ENCODE peak calls at places on chromosomes 3 and 15, in eight cellular contexts. W, I, M, R, K, S, V and H are unnamed samples.

GRCh38 chr3:153052096-153052460 is 109.9 kb upstream of the RAP2B start:
- DNase-seq in W (no peak), I (no peak), M (peak), R (peak), K (peak), S (peak), V (peak), H (peak)

GRCh38 chr3:128270559-128271492 is 117.5 kb downstream of the EEFSEC start:
- DNase-seq in W (no peak), I (no peak), M (no peak), R (no peak), K (no peak), S (no peak), V (no peak), H (no peak)

GRCh38 chr3:108251256-108251655 is 29.0 kb upstream of the IFT57 start:
- DNase-seq in W (no peak), I (no peak), M (no peak), R (no peak), K (no peak), S (no peak), V (no peak), H (no peak)

GRCh38 chr3:81466161-81466560 is 295.3 kb downstream of the GBE1 start:
- DNase-seq in W (no peak), I (no peak), M (no peak), R (no peak), K (no peak), S (no peak), V (no peak), H (no peak)

GRCh38 chr3:193347507-193348501 is 30.7 kb downstream of the ATP13A5 start:
- DNase-seq in W (no peak), I (no peak), M (no peak), R (no peak), K (no peak), S (no peak), V (no peak), H (no peak)

GRCh38 chr3:30658328-30659052 is 52.1 kb downstream of the TGFBR2 start:
- DNase-seq in W (no peak), I (peak), M (peak), R (no peak), K (peak), S (no peak), V (peak), H (peak)

GRCh38 chr15:66761723-66762595 is 59.9 kb downstream of the SMAD6 start:
- DNase-seq in W (no peak), I (no peak), M (peak), R (peak), K (peak), S (no peak), V (no peak), H (peak)

GRCh38 chr3:17771177-17772048 is 29.0 kb upstream of the TBC1D5 start:
- DNase-seq in W (no peak), I (no peak), M (no peak), R (no peak), K (no peak), S (no peak), V (no peak), H (no peak)

GRCh38 chr3:129518048-129518570 is 10.3 kb upstream of the RHO start:
- DNase-seq in W (no peak), I (no peak), M (no peak), R (no peak), K (no peak), S (no peak), V (no peak), H (no peak)

GRCh38 chr3:20142517-20142916 is 43.5 kb downstream of the SGO1 start:
- DNase-seq in W (no peak), I (no peak), M (no peak), R (no peak), K (no peak), S (no peak), V (no peak), H (no peak)

GRCh38 chr3:49802719-49803463 is at the start of gene INKA1:
- DNase-seq in W (peak), I (peak), M (peak), R (peak), K (peak), S (no peak), V (peak), H (peak)

GRCh38 chr3:183013074-183013473 is 32.7 kb upstream of the DCUN1D1 start:
- DNase-seq in W (no peak), I (no peak), M (no peak), R (no peak), K (no peak), S (no peak), V (no peak), H (no peak)

GRCh38 chr3:158097571-158098553 is 8.4 kb downstream of the SHOX2 start:
- DNase-seq in W (no peak), I (peak), M (no peak), R (no peak), K (peak), S (no peak), V (no peak), H (no peak)

GRCh38 chr3:100465871-100466777 is 26.3 kb upstream of the TMEM45A start:
- DNase-seq in W (no peak), I (peak), M (no peak), R (no peak), K (no peak), S (no peak), V (no peak), H (no peak)

GRCh38 chr3:192022412-192022811 is 561.4 kb downstream of the PYDC2 start:
- DNase-seq in W (no peak), I (no peak), M (peak), R (no peak), K (peak), S (no peak), V (no peak), H (peak)

GRCh38 chr15:78149805-78150751 is 916 bp downstream of the IDH3A start:
- DNase-seq in W (no peak), I (no peak), M (no peak), R (peak), K (no peak), S (no peak), V (no peak), H (no peak)

DNA sequence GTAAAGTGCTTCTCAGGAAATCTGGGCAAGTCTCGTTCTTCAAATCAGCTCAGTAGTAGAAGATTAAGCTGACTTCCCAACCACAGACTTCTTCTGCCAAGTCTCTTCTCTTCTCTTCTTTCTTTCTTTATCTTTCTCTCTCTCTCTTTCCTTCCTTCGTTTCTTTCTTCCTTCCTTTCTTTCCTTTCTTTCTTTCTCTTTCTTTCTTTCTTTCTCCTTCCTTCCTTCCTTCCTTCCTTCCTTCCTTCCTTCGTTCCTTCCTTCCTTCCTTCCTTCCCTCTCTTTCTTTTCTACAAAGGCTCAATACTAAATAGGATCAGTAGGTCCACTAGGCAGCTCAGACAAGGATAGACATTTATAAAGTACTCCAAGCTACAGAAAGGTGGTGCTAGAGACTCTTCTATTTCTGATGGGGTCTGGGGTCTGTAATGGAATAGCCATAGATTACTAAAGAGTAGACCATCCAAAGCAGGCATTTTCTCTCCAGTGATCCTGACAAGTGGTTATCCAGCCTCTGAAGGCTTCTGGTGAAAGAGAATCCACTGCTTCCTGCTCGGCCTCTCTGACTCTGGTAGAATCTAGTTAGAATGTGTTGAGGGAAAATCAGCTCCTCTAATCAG is 100.8 kb downstream of the TPRG1 start:
- DNase-seq in W (no peak), I (no peak), M (no peak), R (no peak), K (no peak), S (no peak), V (no peak), H (no peak)
- TF ChIP-seq CTCF in W (no peak), I (no peak), M (peak), R (peak), K (peak), S (peak), V (peak), H (peak)

DNA sequence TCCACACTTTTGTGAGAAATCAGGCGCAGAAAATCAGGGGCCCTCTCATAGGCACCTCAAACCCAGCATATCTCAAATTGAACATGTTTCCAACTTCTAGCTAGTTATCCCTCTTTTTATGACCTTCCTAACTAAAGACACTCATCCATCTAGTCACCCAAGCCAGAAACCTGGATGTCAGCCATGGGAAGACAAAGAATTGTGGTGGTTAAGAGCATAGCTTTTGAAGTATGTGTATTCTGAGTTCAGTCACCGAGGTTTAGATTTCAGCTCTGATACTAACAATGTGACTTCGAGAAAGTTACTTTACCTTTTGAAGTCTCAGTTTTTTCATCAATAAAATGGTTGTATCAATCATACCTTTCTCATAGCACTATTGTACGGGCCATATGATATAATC is 495.5 kb downstream of the NLGN1 start:
- DNase-seq in W (no peak), I (no peak), M (peak), R (no peak), K (peak), S (peak), V (peak), H (peak)
- TF ChIP-seq CTCF in W (no peak), I (no peak), M (no peak), R (no peak), K (no peak), S (no peak), V (no peak), H (no peak)

GRCh38 chr3:170189396-170190256 is 8.1 kb upstream of the PHC3 start:
- DNase-seq in W (no peak), I (no peak), M (no peak), R (no peak), K (no peak), S (no peak), V (no peak), H (no peak)
- TF ChIP-seq CTCF in W (no peak), I (no peak), M (no peak), R (peak), K (no peak), S (no peak), V (no peak), H (peak)

DNA sequence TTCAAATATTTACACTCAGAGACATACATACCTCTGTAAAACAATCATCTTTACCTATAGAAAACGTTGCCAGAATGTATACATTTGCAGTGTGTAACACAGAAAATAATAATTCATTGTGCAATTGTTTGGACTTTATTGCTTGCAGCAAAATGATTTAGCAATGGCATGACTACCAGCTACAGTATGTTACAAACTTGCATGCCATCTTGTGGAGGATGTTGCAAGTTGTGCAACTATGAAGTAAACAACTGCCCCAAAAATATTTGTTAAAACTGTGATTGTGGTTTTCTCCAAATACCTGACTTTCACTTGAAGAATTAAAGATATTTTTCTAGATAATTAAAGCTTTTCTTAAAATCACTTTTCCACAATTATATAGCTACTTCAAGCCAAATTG is 27.1 kb upstream of the C3orf49 start:
- DNase-seq in W (no peak), I (no peak), M (peak), R (no peak), K (peak), S (peak), V (peak), H (peak)
- TF ChIP-seq CTCF in W (no peak), I (no peak), M (peak), R (peak), K (peak), S (peak), V (peak), H (peak)